ENCODE peak calls at places on chromosomes 5 and 9, in five cellular contexts. One of them, this sample, is unnamed. For H3K4me1 and H3K79me2, the result is how much of the 10 kb centered on the place peaks cover.

GRCh38 chr9:81979196-81979595 is 9.4 kb upstream of the SPATA31D1 start:
- DNase-seq in H9: no peak
- DNase-seq in mammary epithelial cell: no peak
- DNase-seq in GM23338: no peak
- DNase-seq in HCT116: no peak
- DNase-seq in this sample: no peak

GRCh38 chr9:124852829-124853531 is at the start of gene WDR38:
- DNase-seq in mammary epithelial cell: peak
- DNase-seq in H9: peak
- DNase-seq in HCT116: peak
- DNase-seq in GM23338: peak
- DNase-seq in this sample: peak

GRCh38 chr5:179126506-179126991 is 66.4 kb downstream of the ZNF354C start:
- DNase-seq in mammary epithelial cell: no peak
- DNase-seq in GM23338: no peak
- DNase-seq in HCT116: no peak
- DNase-seq in H9: peak
- DNase-seq in this sample: no peak

GRCh38 chr5:9196403-9197224 is 349.3 kb downstream of the SEMA5A start:
- DNase-seq in H9: no peak
- DNase-seq in mammary epithelial cell: peak
- DNase-seq in HCT116: no peak
- DNase-seq in GM23338: no peak
- DNase-seq in this sample: peak

GRCh38 chr5:118220491-118220890 is 767.9 kb downstream of the DTWD2 start:
- DNase-seq in H9: no peak
- DNase-seq in HCT116: no peak
- DNase-seq in mammary epithelial cell: no peak
- DNase-seq in GM23338: no peak
- DNase-seq in this sample: peak

GRCh38 chr5:54799645-54800044 is 185.7 kb downstream of the ESM1 start:
- DNase-seq in mammary epithelial cell: no peak
- DNase-seq in HCT116: no peak
- DNase-seq in H9: no peak
- DNase-seq in GM23338: no peak
- DNase-seq in this sample: no peak

GRCh38 chr9:87113892-87114291 is 166.6 kb upstream of the GAS1 start:
- DNase-seq in HCT116: no peak
- DNase-seq in H9: no peak
- DNase-seq in mammary epithelial cell: no peak
- DNase-seq in GM23338: no peak
- DNase-seq in this sample: no peak

GRCh38 chr5:137461636-137462596 is 37.2 kb downstream of the SPOCK1 start:
- DNase-seq in mammary epithelial cell: no peak
- DNase-seq in HCT116: no peak
- DNase-seq in H9: peak
- DNase-seq in GM23338: peak
- DNase-seq in this sample: no peak

GRCh38 chr5:54347221-54347865 is 37.0 kb upstream of the ARL15 start:
- DNase-seq in HCT116: no peak
- DNase-seq in GM23338: peak
- DNase-seq in H9: no peak
- DNase-seq in mammary epithelial cell: no peak
- DNase-seq in this sample: no peak

GRCh38 chr9:126754436-126755324 is 50.2 kb upstream of the ZBTB43 start:
- DNase-seq in H9: no peak
- DNase-seq in GM23338: no peak
- DNase-seq in mammary epithelial cell: no peak
- DNase-seq in HCT116: no peak
- DNase-seq in this sample: no peak

GRCh38 chr9:81083062-81083461 is 606.3 kb downstream of the TLE1 start:
- DNase-seq in GM23338: peak
- DNase-seq in HCT116: no peak
- DNase-seq in mammary epithelial cell: no peak
- DNase-seq in H9: peak
- DNase-seq in this sample: no peak

GRCh38 chr5:59038169-59039002 is 455.5 kb downstream of the RAB3C start:
- DNase-seq in HCT116: no peak
- DNase-seq in GM23338: peak
- DNase-seq in H9: peak
- DNase-seq in mammary epithelial cell: no peak
- DNase-seq in this sample: peak

GRCh38 chr5:89401012-89401411 is 518.0 kb upstream of the MEF2C start:
- DNase-seq in mammary epithelial cell: no peak
- DNase-seq in GM23338: no peak
- DNase-seq in HCT116: no peak
- DNase-seq in H9: no peak
- DNase-seq in this sample: no peak

DNA sequence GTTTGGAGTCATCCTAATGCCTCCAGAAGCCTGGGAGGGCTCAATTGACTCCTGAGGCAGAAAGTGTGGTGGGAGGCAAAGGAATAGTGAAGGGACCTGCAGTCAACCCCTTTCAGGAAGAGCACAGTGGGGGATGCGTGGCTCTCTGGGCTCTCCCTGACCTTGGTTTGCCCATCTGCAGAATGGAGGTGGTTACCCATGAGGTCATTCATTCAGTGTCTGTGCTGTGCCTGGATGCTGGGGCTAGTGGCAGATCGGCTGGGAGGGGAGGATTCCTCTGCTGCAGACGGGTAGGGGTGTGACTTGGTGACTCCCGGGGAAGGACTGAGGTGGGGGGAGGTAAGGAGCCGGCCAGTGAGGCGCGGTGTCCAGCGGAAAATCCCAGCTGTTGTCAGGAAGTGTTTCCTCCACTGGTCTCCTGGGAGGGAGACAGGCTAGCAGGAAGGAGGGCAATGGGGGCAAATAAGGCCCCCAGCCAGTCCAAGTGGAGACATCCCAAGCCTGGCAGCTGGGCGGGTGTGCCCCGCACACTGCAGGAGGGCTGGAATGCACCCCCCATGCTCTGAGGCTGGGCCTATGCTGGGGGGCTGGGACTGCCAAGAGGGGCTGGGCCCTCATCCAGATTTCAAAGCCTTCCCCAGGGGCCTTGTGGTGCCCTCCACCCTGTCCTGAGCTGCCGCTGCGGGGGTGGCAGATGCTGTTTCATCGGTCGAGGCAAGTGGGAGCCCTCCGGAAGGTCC is 10.9 kb downstream of the CXXC5 start:
- DNase-seq in GM23338: peak
- DNase-seq in HCT116: no peak
- DNase-seq in mammary epithelial cell: peak
- DNase-seq in H9: no peak
- DNase-seq in this sample: peak
- H3K4me1 ChIP-seq in GM23338: half or more
- H3K4me1 ChIP-seq in HCT116: half or more
- H3K4me1 ChIP-seq in mammary epithelial cell: half or more
- H3K4me1 ChIP-seq in H9: under half
- H3K4me1 ChIP-seq in this sample: half or more

GRCh38 chr5:176408590-176408989 is 7.7 kb downstream of the CLTB start:
- DNase-seq in mammary epithelial cell: no peak
- DNase-seq in H9: no peak
- DNase-seq in GM23338: no peak
- DNase-seq in HCT116: no peak
- DNase-seq in this sample: no peak
- H3K79me2 ChIP-seq in mammary epithelial cell: half or more
- H3K79me2 ChIP-seq in H9: under half
- H3K79me2 ChIP-seq in GM23338: under half
- H3K79me2 ChIP-seq in HCT116: under half
- H3K79me2 ChIP-seq in this sample: under half

DNA sequence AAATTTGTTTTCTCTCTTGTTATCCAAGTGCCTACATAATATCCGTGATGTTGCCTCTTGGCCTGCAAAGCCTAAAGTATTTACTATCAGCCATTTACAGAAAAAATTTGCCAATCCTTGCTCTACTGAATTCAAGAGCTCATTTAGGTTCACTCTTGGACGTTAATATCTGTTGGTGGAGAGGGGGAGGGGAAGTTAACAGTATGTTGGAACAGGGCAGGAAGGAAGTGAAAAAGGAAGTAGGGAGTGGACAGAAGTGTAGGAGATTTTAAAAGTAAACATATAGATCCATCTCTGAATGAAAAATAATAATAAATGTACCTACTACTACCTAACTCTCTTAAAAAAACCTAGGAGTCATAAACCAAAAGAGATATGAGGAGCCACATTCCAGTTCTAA is 32.8 kb downstream of the ZNF608 start:
- DNase-seq in GM23338: no peak
- DNase-seq in H9: no peak
- DNase-seq in mammary epithelial cell: no peak
- DNase-seq in HCT116: no peak
- DNase-seq in this sample: no peak
- H3K4me1 ChIP-seq in GM23338: under half
- H3K4me1 ChIP-seq in H9: under half
- H3K4me1 ChIP-seq in mammary epithelial cell: under half
- H3K4me1 ChIP-seq in HCT116: under half
- H3K4me1 ChIP-seq in this sample: under half

GRCh38 chr5:43019615-43020293 is 20.4 kb downstream of the ANXA2R start:
- DNase-seq in mammary epithelial cell: no peak
- DNase-seq in H9: peak
- DNase-seq in GM23338: peak
- DNase-seq in HCT116: peak
- DNase-seq in this sample: peak
- H3K79me2 ChIP-seq in mammary epithelial cell: under half
- H3K79me2 ChIP-seq in H9: under half
- H3K79me2 ChIP-seq in GM23338: under half
- H3K79me2 ChIP-seq in HCT116: under half
- H3K79me2 ChIP-seq in this sample: half or more

DNA sequence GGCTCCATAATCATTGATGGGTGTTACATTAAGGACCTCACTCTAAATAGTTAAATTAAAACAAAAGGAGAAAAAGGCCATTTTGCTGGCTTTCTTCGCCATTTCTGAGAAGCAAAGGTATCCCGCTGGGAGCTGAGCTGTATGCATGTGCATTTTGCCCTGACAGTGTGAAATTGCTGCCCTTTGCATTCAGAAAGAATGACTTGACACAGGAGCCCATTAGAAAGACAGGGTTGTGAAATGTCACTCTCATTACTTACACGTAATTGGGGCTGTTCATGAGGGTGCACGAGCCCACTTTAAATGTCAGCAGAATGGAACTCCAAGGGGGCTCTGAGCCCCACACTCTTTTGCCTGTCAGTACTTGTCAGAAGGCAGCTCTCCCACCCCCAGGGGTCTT is 85.0 kb downstream of the SEMA4D start:
- DNase-seq in HCT116: no peak
- DNase-seq in H9: no peak
- DNase-seq in GM23338: peak
- DNase-seq in mammary epithelial cell: no peak
- DNase-seq in this sample: no peak
- H3K4me1 ChIP-seq in HCT116: under half
- H3K4me1 ChIP-seq in H9: under half
- H3K4me1 ChIP-seq in GM23338: under half
- H3K4me1 ChIP-seq in mammary epithelial cell: under half
- H3K4me1 ChIP-seq in this sample: under half

GRCh38 chr9:135883410-135884089 is 23.8 kb downstream of the CAMSAP1 start:
- DNase-seq in GM23338: no peak
- DNase-seq in mammary epithelial cell: no peak
- DNase-seq in HCT116: no peak
- DNase-seq in H9: no peak
- DNase-seq in this sample: no peak

GRCh38 chr9:135879237-135879601 is 28.1 kb downstream of the CAMSAP1 start:
- DNase-seq in HCT116: no peak
- DNase-seq in H9: no peak
- DNase-seq in mammary epithelial cell: no peak
- DNase-seq in GM23338: no peak
- DNase-seq in this sample: no peak

GRCh38 chr9:135879619-135880018 is 27.7 kb downstream of the CAMSAP1 start:
- DNase-seq in GM23338: no peak
- DNase-seq in HCT116: no peak
- DNase-seq in H9: no peak
- DNase-seq in mammary epithelial cell: no peak
- DNase-seq in this sample: no peak

GRCh38 chr9:135884328-135885035 is 22.9 kb downstream of the CAMSAP1 start:
- DNase-seq in HCT116: no peak
- DNase-seq in H9: no peak
- DNase-seq in GM23338: no peak
- DNase-seq in mammary epithelial cell: no peak
- DNase-seq in this sample: peak

GRCh38 chr9:135882011-135882410 is 25.3 kb downstream of the CAMSAP1 start:
- DNase-seq in mammary epithelial cell: no peak
- DNase-seq in GM23338: no peak
- DNase-seq in HCT116: no peak
- DNase-seq in H9: no peak
- DNase-seq in this sample: no peak
- H3K79me2 ChIP-seq in mammary epithelial cell: half or more
- H3K79me2 ChIP-seq in GM23338: half or more
- H3K79me2 ChIP-seq in HCT116: half or more
- H3K79me2 ChIP-seq in H9: half or more
- H3K79me2 ChIP-seq in this sample: half or more

GRCh38 chr5:159910843-159911229 is 5.4 kb upstream of the ADRA1B start:
- DNase-seq in HCT116: no peak
- DNase-seq in GM23338: no peak
- DNase-seq in mammary epithelial cell: no peak
- DNase-seq in H9: no peak
- DNase-seq in this sample: no peak

GRCh38 chr5:159909126-159909525 is 7.2 kb upstream of the ADRA1B start:
- DNase-seq in HCT116: no peak
- DNase-seq in H9: no peak
- DNase-seq in mammary epithelial cell: no peak
- DNase-seq in GM23338: no peak
- DNase-seq in this sample: no peak

GRCh38 chr5:159912033-159912800 is 4.1 kb upstream of the ADRA1B start:
- DNase-seq in H9: no peak
- DNase-seq in HCT116: no peak
- DNase-seq in mammary epithelial cell: no peak
- DNase-seq in GM23338: no peak
- DNase-seq in this sample: peak

GRCh38 chr5:159911349-159911748 is 4.9 kb upstream of the ADRA1B start:
- DNase-seq in H9: no peak
- DNase-seq in GM23338: no peak
- DNase-seq in mammary epithelial cell: no peak
- DNase-seq in HCT116: no peak
- DNase-seq in this sample: no peak

DNA sequence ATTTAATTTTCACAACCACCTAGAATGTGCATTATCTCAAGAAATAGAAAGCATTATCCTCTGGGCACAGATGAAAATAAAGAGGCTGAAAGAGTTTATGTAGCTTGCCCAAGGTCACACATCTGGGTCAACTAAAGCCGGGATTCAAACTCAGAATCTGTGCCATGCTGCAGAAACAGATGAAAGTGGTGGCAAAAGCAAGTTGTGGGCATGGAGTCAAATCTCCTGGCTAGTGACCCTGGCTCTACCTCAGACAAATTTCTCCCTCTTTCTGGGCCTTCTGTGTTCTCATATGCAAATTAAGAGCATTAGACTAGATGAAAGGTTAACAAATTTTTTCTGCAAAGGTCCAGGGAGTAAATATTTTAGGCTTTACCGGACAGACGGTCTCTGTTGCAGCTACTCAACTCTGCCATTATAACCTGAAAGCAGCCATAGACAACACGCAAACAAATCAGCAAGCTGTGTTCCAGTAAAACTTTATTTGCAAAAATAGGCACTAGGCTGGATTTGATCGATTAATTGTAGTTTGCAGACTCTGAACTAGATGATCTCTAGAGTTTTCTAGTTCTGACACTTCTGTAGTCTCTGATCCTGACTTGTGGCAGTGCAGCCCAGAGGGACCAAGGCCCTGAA is 6.0 kb upstream of the ADRA1B start:
- DNase-seq in HCT116: no peak
- DNase-seq in GM23338: no peak
- DNase-seq in H9: no peak
- DNase-seq in mammary epithelial cell: no peak
- DNase-seq in this sample: no peak
- H3K4me1 ChIP-seq in HCT116: under half
- H3K4me1 ChIP-seq in GM23338: under half
- H3K4me1 ChIP-seq in H9: under half
- H3K4me1 ChIP-seq in mammary epithelial cell: half or more
- H3K4me1 ChIP-seq in this sample: under half

GRCh38 chr5:138874241-138874640 is 894 bp downstream of the LRRTM2 start:
- DNase-seq in GM23338: no peak
- DNase-seq in mammary epithelial cell: peak
- DNase-seq in HCT116: no peak
- DNase-seq in H9: no peak
- DNase-seq in this sample: peak
- H3K79me2 ChIP-seq in GM23338: half or more
- H3K79me2 ChIP-seq in mammary epithelial cell: half or more
- H3K79me2 ChIP-seq in HCT116: half or more
- H3K79me2 ChIP-seq in H9: under half
- H3K79me2 ChIP-seq in this sample: half or more